ENCODE peak calls at places on chromosomes 16 and 17, in five cellular contexts. One of them, this sample, is unnamed.

GRCh38 chr17:39641119-39641496 is 4.2 kb downstream of the STARD3 start:
- DNase-seq in hippocampal formation: no peak
- DNase-seq in AG08395: no peak
- DNase-seq in A172: no peak
- DNase-seq in effector CD4-positive, alpha-beta T cell: no peak
- DNase-seq in this sample: no peak

GRCh38 chr16:49866533-49867155 is 10.7 kb upstream of the ZNF423 start:
- DNase-seq in hippocampal formation: no peak
- DNase-seq in effector CD4-positive, alpha-beta T cell: no peak
- DNase-seq in A172: no peak
- DNase-seq in AG08395: no peak
- DNase-seq in this sample: no peak

GRCh38 chr16:66367968-66368891 is 1.7 kb downstream of the CDH5 start:
- DNase-seq in AG08395: no peak
- DNase-seq in effector CD4-positive, alpha-beta T cell: no peak
- DNase-seq in hippocampal formation: no peak
- DNase-seq in A172: no peak
- DNase-seq in this sample: no peak

GRCh38 chr17:16878547-16879100 is 93.3 kb downstream of the TNFRSF13B start:
- DNase-seq in A172: no peak
- DNase-seq in AG08395: no peak
- DNase-seq in effector CD4-positive, alpha-beta T cell: no peak
- DNase-seq in hippocampal formation: no peak
- DNase-seq in this sample: no peak

GRCh38 chr16:2532494-2533141 is 1.4 kb upstream of the CEMP1 start:
- DNase-seq in effector CD4-positive, alpha-beta T cell: peak; percentile 43
- DNase-seq in hippocampal formation: no peak
- DNase-seq in AG08395: no peak
- DNase-seq in A172: no peak
- DNase-seq in this sample: peak; percentile 65

GRCh38 chr16:66662445-66663194 is 33.9 kb downstream of the CMTM4 start:
- DNase-seq in A172: peak; percentile 45
- DNase-seq in AG08395: peak; percentile 51
- DNase-seq in hippocampal formation: no peak
- DNase-seq in effector CD4-positive, alpha-beta T cell: no peak
- DNase-seq in this sample: peak; percentile 71

GRCh38 chr17:17366941-17367885 is 64.0 kb downstream of the NT5M start:
- DNase-seq in effector CD4-positive, alpha-beta T cell: no peak
- DNase-seq in AG08395: no peak
- DNase-seq in A172: no peak
- DNase-seq in hippocampal formation: no peak
- DNase-seq in this sample: no peak

GRCh38 chr17:13413001-13413400 is 188.7 kb downstream of the HS3ST3A1 start:
- DNase-seq in AG08395: no peak
- DNase-seq in A172: no peak
- DNase-seq in effector CD4-positive, alpha-beta T cell: no peak
- DNase-seq in hippocampal formation: no peak
- DNase-seq in this sample: no peak

GRCh38 chr16:3049921-3050481 is 3.6 kb downstream of the MMP25 start:
- DNase-seq in effector CD4-positive, alpha-beta T cell: no peak
- DNase-seq in hippocampal formation: no peak
- DNase-seq in A172: no peak
- DNase-seq in AG08395: no peak
- DNase-seq in this sample: no peak

GRCh38 chr16:54121084-54121483 is 165.5 kb downstream of the IRX3 start:
- DNase-seq in hippocampal formation: no peak
- DNase-seq in effector CD4-positive, alpha-beta T cell: no peak
- DNase-seq in AG08395: no peak
- DNase-seq in A172: no peak
- DNase-seq in this sample: no peak

GRCh38 chr16:2005646-2006045 is 4.0 kb downstream of the ZNF598 start:
- DNase-seq in AG08395: no peak
- DNase-seq in hippocampal formation: peak; percentile 19
- DNase-seq in A172: no peak
- DNase-seq in effector CD4-positive, alpha-beta T cell: no peak
- DNase-seq in this sample: no peak

GRCh38 chr17:55577011-55577586 is 65.8 kb upstream of the SMIM36 start:
- DNase-seq in hippocampal formation: no peak
- DNase-seq in A172: peak; percentile 42
- DNase-seq in effector CD4-positive, alpha-beta T cell: no peak
- DNase-seq in AG08395: peak; percentile 55
- DNase-seq in this sample: no peak

GRCh38 chr16:6611535-6611934 is 721.1 kb upstream of the RBFOX1 start:
- DNase-seq in hippocampal formation: no peak
- DNase-seq in A172: no peak
- DNase-seq in AG08395: no peak
- DNase-seq in effector CD4-positive, alpha-beta T cell: no peak
- DNase-seq in this sample: peak; percentile 6

GRCh38 chr16:67936124-67936875 is at the start of gene PSMB10:
- DNase-seq in AG08395: peak; percentile 74
- DNase-seq in effector CD4-positive, alpha-beta T cell: peak; percentile 26
- DNase-seq in hippocampal formation: peak; percentile 44
- DNase-seq in A172: no peak
- DNase-seq in this sample: no peak

GRCh38 chr16:10876799-10877341 is at the start of gene CIITA:
- DNase-seq in hippocampal formation: peak; percentile 61
- DNase-seq in AG08395: peak; percentile 88
- DNase-seq in A172: peak; percentile 94
- DNase-seq in effector CD4-positive, alpha-beta T cell: no peak
- DNase-seq in this sample: peak; percentile 61

GRCh38 chr17:858941-859452 is 76.8 kb downstream of the MRM3 start:
- DNase-seq in hippocampal formation: no peak
- DNase-seq in effector CD4-positive, alpha-beta T cell: no peak
- DNase-seq in AG08395: no peak
- DNase-seq in A172: no peak
- DNase-seq in this sample: no peak

GRCh38 chr16:84973776-84974523 is 37.4 kb downstream of the ZDHHC7 start:
- DNase-seq in hippocampal formation: no peak
- DNase-seq in A172: no peak
- DNase-seq in AG08395: no peak
- DNase-seq in effector CD4-positive, alpha-beta T cell: no peak
- DNase-seq in this sample: no peak

GRCh38 chr17:32625971-32626370 is 139.2 kb downstream of the CDK5R1 start:
- DNase-seq in AG08395: no peak
- DNase-seq in effector CD4-positive, alpha-beta T cell: no peak
- DNase-seq in hippocampal formation: no peak
- DNase-seq in A172: no peak
- DNase-seq in this sample: no peak

GRCh38 chr17:49571764-49572163 is 3.9 kb upstream of the NXPH3 start:
- DNase-seq in AG08395: no peak
- DNase-seq in effector CD4-positive, alpha-beta T cell: no peak
- DNase-seq in hippocampal formation: no peak
- DNase-seq in A172: no peak
- DNase-seq in this sample: no peak

GRCh38 chr16:74999683-75000480 is 1.1 kb downstream of the ZNRF1 start:
- DNase-seq in A172: no peak
- DNase-seq in hippocampal formation: peak; percentile 41
- DNase-seq in effector CD4-positive, alpha-beta T cell: peak; percentile 41
- DNase-seq in AG08395: peak; percentile 42
- DNase-seq in this sample: peak; percentile 23

GRCh38 chr17:45338023-45338781 is 21.4 kb upstream of the MAP3K14 start:
- DNase-seq in AG08395: no peak
- DNase-seq in effector CD4-positive, alpha-beta T cell: no peak
- DNase-seq in hippocampal formation: no peak
- DNase-seq in A172: no peak
- DNase-seq in this sample: no peak

GRCh38 chr16:54062361-54063346 is 223.9 kb downstream of the IRX3 start:
- DNase-seq in AG08395: no peak
- DNase-seq in effector CD4-positive, alpha-beta T cell: no peak
- DNase-seq in hippocampal formation: no peak
- DNase-seq in A172: no peak
- DNase-seq in this sample: no peak

GRCh38 chr17:74987418-74987908 is at the start of gene CDR2L:
- DNase-seq in effector CD4-positive, alpha-beta T cell: peak; percentile 88
- DNase-seq in hippocampal formation: peak; percentile 92
- DNase-seq in AG08395: peak; percentile 97
- DNase-seq in A172: peak; percentile 86
- DNase-seq in this sample: peak; percentile 95

GRCh38 chr17:50422738-50423137 is 3.3 kb upstream of the ACSF2 start:
- DNase-seq in A172: no peak
- DNase-seq in hippocampal formation: no peak
- DNase-seq in effector CD4-positive, alpha-beta T cell: no peak
- DNase-seq in AG08395: no peak
- DNase-seq in this sample: no peak

GRCh38 chr17:65553646-65554567 is 7.5 kb downstream of the AXIN2 start:
- DNase-seq in effector CD4-positive, alpha-beta T cell: no peak
- DNase-seq in hippocampal formation: peak; percentile 33
- DNase-seq in AG08395: peak; percentile 75
- DNase-seq in A172: no peak
- DNase-seq in this sample: no peak

GRCh38 chr16:79653337-79654000 is 52.9 kb upstream of the MAF start:
- DNase-seq in hippocampal formation: peak; percentile 3
- DNase-seq in AG08395: no peak
- DNase-seq in effector CD4-positive, alpha-beta T cell: no peak
- DNase-seq in A172: no peak
- DNase-seq in this sample: no peak

GRCh38 chr16:83968891-83969672 is 1.0 kb downstream of the NECAB2 start:
- DNase-seq in hippocampal formation: no peak
- DNase-seq in effector CD4-positive, alpha-beta T cell: no peak
- DNase-seq in A172: no peak
- DNase-seq in AG08395: no peak
- DNase-seq in this sample: no peak

GRCh38 chr17:39538875-39539274 is 68.8 kb downstream of the NEUROD2 start:
- DNase-seq in effector CD4-positive, alpha-beta T cell: no peak
- DNase-seq in A172: no peak
- DNase-seq in AG08395: no peak
- DNase-seq in hippocampal formation: no peak
- DNase-seq in this sample: no peak

GRCh38 chr17:74037320-74037719 is 166.2 kb upstream of the RPL38 start:
- DNase-seq in hippocampal formation: peak; percentile 17
- DNase-seq in effector CD4-positive, alpha-beta T cell: no peak
- DNase-seq in A172: peak; percentile 59
- DNase-seq in AG08395: no peak
- DNase-seq in this sample: peak; percentile 5

GRCh38 chr16:49766280-49766679 is 89.6 kb downstream of the ZNF423 start:
- DNase-seq in hippocampal formation: no peak
- DNase-seq in AG08395: no peak
- DNase-seq in A172: no peak
- DNase-seq in effector CD4-positive, alpha-beta T cell: no peak
- DNase-seq in this sample: no peak

GRCh38 chr17:27622914-27623313 is 8.1 kb upstream of the LGALS9 start:
- DNase-seq in AG08395: no peak
- DNase-seq in effector CD4-positive, alpha-beta T cell: no peak
- DNase-seq in A172: no peak
- DNase-seq in hippocampal formation: peak; percentile 21
- DNase-seq in this sample: no peak

GRCh38 chr17:35218901-35219300 is 24.0 kb upstream of the SLFN5 start:
- DNase-seq in hippocampal formation: no peak
- DNase-seq in AG08395: no peak
- DNase-seq in A172: no peak
- DNase-seq in effector CD4-positive, alpha-beta T cell: no peak
- DNase-seq in this sample: no peak

GRCh38 chr16:86697715-86698114 is 119.4 kb downstream of the FOXL1 start:
- DNase-seq in AG08395: no peak
- DNase-seq in hippocampal formation: no peak
- DNase-seq in A172: no peak
- DNase-seq in effector CD4-positive, alpha-beta T cell: no peak
- DNase-seq in this sample: no peak

GRCh38 chr16:84656557-84657130 is 8.3 kb downstream of the KLHL36 start:
- DNase-seq in A172: no peak
- DNase-seq in hippocampal formation: no peak
- DNase-seq in AG08395: no peak
- DNase-seq in effector CD4-positive, alpha-beta T cell: no peak
- DNase-seq in this sample: no peak

GRCh38 chr17:44219636-44220210 is at the start of gene UBTF:
- DNase-seq in hippocampal formation: peak; percentile 69
- DNase-seq in AG08395: no peak
- DNase-seq in A172: peak; percentile 40
- DNase-seq in effector CD4-positive, alpha-beta T cell: peak; percentile 63
- DNase-seq in this sample: peak; percentile 77

GRCh38 chr17:36856169-36856568 is 81.1 kb upstream of the LHX1 start:
- DNase-seq in A172: no peak
- DNase-seq in AG08395: no peak
- DNase-seq in hippocampal formation: no peak
- DNase-seq in effector CD4-positive, alpha-beta T cell: no peak
- DNase-seq in this sample: no peak

GRCh38 chr17:40922239-40922638 is 15.2 kb downstream of the KRT23 start:
- DNase-seq in AG08395: peak; percentile 92
- DNase-seq in hippocampal formation: no peak
- DNase-seq in A172: peak; percentile 86
- DNase-seq in effector CD4-positive, alpha-beta T cell: no peak
- DNase-seq in this sample: peak; percentile 84

GRCh38 chr16:4677994-4678393 is 15.4 kb upstream of the NUDT16L1 start:
- DNase-seq in hippocampal formation: no peak
- DNase-seq in effector CD4-positive, alpha-beta T cell: no peak
- DNase-seq in AG08395: no peak
- DNase-seq in A172: no peak
- DNase-seq in this sample: no peak

This sample was measured in ACHN.